ENCODE peak calls at places on chromosomes 13 and 19, in eight cellular contexts. O is AG09309; J is stimulated activated CD8-positive, alpha-beta memory T cell treated with anti-CD3 and anti-CD28 coated beads, Interleukin-15, amount 100 ng/mL, for 1 hour; E is pons; K is NCI-H526 treated with DMSO at 0.1 percent for 48 hours; I is progenitor cell of endocrine pancreas; Z is stimulated activated naive B cell treated with anti-CD40 and anti-IgM and Interleukin-4, amounts not matched to agents 10 μg/mL and 1 μg/mL and 100 μg/mL, for 72 hours; H is astrocyte of the spinal cord. D is an unnamed sample.
A peak's percentile ranks its signal among the peaks of the same experiment; 100 is the strongest.

GRCh38 chr13:99431927-99432636 is 69.2 kb upstream of the TM9SF2 start:
- DNase-seq in O (no peak), J (no peak), E (no peak), K (no peak), I (no peak), Z (peak; percentile 78), H (no peak), D (no peak)

GRCh38 chr19:50817941-50818858 is 5.4 kb downstream of the KLK1 start:
- DNase-seq in O (no peak), J (no peak), E (no peak), K (no peak), I (peak; percentile 49), Z (peak; percentile 66), H (no peak), D (no peak)

GRCh38 chr19:58356236-58356970 is 3.1 kb upstream of the A1BG start:
- DNase-seq in O (no peak), J (no peak), E (no peak), K (no peak), I (no peak), Z (no peak), H (no peak), D (no peak)

GRCh38 chr13:77827350-77827749 is 91.3 kb downstream of the EDNRB start:
- DNase-seq in O (no peak), J (no peak), E (no peak), K (no peak), I (no peak), Z (no peak), H (no peak), D (no peak)

GRCh38 chr13:40059540-40060232 is 404.2 kb downstream of the COG6 start:
- DNase-seq in O (no peak), J (no peak), E (no peak), K (no peak), I (no peak), Z (no peak), H (no peak), D (no peak)

GRCh38 chr13:32415019-32415418 is 12.9 kb downstream of the N4BP2L1 start:
- DNase-seq in O (no peak), J (no peak), E (no peak), K (peak; percentile 9), I (no peak), Z (no peak), H (no peak), D (no peak)

GRCh38 chr13:114066956-114067355 is 65.5 kb downstream of the RASA3 start:
- DNase-seq in O (no peak), J (no peak), E (no peak), K (no peak), I (no peak), Z (no peak), H (no peak), D (no peak)

GRCh38 chr13:37647038-37647650 is 48.6 kb upstream of the POSTN start:
- DNase-seq in O (no peak), J (no peak), E (no peak), K (no peak), I (no peak), Z (no peak), H (no peak), D (no peak)

GRCh38 chr19:6103217-6103644 is 7.1 kb downstream of the RFX2 start:
- DNase-seq in O (peak; percentile 95), J (no peak), E (no peak), K (no peak), I (no peak), Z (no peak), H (peak; percentile 88), D (peak; percentile 56)

GRCh38 chr19:45306522-45307027 is 16.1 kb downstream of the CKM start:
- DNase-seq in O (no peak), J (no peak), E (no peak), K (peak; percentile 16), I (no peak), Z (no peak), H (no peak), D (no peak)

GRCh38 chr19:51158474-51159129 is 16.5 kb downstream of the SIGLEC7 start:
- DNase-seq in O (no peak), J (peak; percentile 65), E (no peak), K (peak; percentile 18), I (peak; percentile 36), Z (peak; percentile 33), H (no peak), D (no peak)

GRCh38 chr13:112905990-112906641 is 62.9 kb upstream of the MCF2L start:
- DNase-seq in O (no peak), J (no peak), E (no peak), K (no peak), I (no peak), Z (no peak), H (no peak), D (no peak)

GRCh38 chr19:52198678-52199077 is 8.8 kb downstream of the PPP2R1A start:
- DNase-seq in O (no peak), J (no peak), E (no peak), K (no peak), I (no peak), Z (no peak), H (no peak), D (no peak)

GRCh38 chr13:42997381-42997780 is 5.3 kb upstream of the EPSTI1 start:
- DNase-seq in O (no peak), J (no peak), E (no peak), K (no peak), I (no peak), Z (peak; percentile 16), H (peak; percentile 28), D (no peak)

GRCh38 chr13:36817996-36818395 is 1.0 kb upstream of the RFXAP start:
- DNase-seq in O (no peak), J (no peak), E (no peak), K (no peak), I (no peak), Z (no peak), H (no peak), D (no peak)

GRCh38 chr13:41054212-41054877 is 7.0 kb upstream of the WBP4 start:
- DNase-seq in O (peak; percentile 67), J (peak; percentile 8), E (peak; percentile 73), K (peak; percentile 70), I (no peak), Z (no peak), H (peak; percentile 61), D (no peak)

GRCh38 chr13:48739346-48740037 is 85.8 kb downstream of the CYSLTR2 start:
- DNase-seq in O (no peak), J (no peak), E (no peak), K (no peak), I (no peak), Z (no peak), H (no peak), D (no peak)

GRCh38 chr13:23146811-23147245 is 34.0 kb upstream of the SGCG start:
- DNase-seq in O (no peak), J (no peak), E (peak; percentile 20), K (no peak), I (no peak), Z (no peak), H (no peak), D (peak; percentile 8)

GRCh38 chr19:43511324-43511723 is 6.8 kb upstream of the PHLDB3 start:
- DNase-seq in O (no peak), J (no peak), E (no peak), K (no peak), I (no peak), Z (no peak), H (no peak), D (no peak)

GRCh38 chr13:33228645-33229445 is 56.7 kb downstream of the STARD13 start:
- DNase-seq in O (no peak), J (no peak), E (peak; percentile 86), K (peak; percentile 38), I (no peak), Z (no peak), H (peak; percentile 85), D (no peak)

GRCh38 chr13:49265822-49266221 is 18.1 kb downstream of the CDADC1 start:
- DNase-seq in O (no peak), J (no peak), E (no peak), K (no peak), I (no peak), Z (no peak), H (peak; percentile 78), D (peak; percentile 10)

GRCh38 chr19:3975144-3975543 is 4.2 kb upstream of the DAPK3 start:
- DNase-seq in O (no peak), J (no peak), E (no peak), K (no peak), I (no peak), Z (no peak), H (no peak), D (no peak)

GRCh38 chr19:18446811-18447359 is 9.0 kb upstream of the ISYNA1 start:
- DNase-seq in O (no peak), J (no peak), E (no peak), K (no peak), I (no peak), Z (no peak), H (no peak), D (no peak)

GRCh38 chr13:72025836-72026235 is 158.8 kb upstream of the DACH1 start:
- DNase-seq in O (no peak), J (no peak), E (no peak), K (no peak), I (no peak), Z (no peak), H (peak; percentile 13), D (no peak)

GRCh38 chr13:80342541-80343371 is 1.8 kb upstream of the SPRY2 start:
- DNase-seq in O (no peak), J (peak; percentile 32), E (peak; percentile 89), K (peak; percentile 90), I (peak; percentile 91), Z (peak; percentile 69), H (peak; percentile 81), D (no peak)

GRCh38 chr13:46982856-46983582 is 86.2 kb upstream of the HTR2A start:
- DNase-seq in O (no peak), J (no peak), E (peak; percentile 64), K (no peak), I (no peak), Z (peak; percentile 88), H (no peak), D (no peak)

GRCh38 chr13:103948477-103948876 is 882.3 kb upstream of the SLC10A2 start:
- DNase-seq in O (no peak), J (no peak), E (no peak), K (no peak), I (no peak), Z (no peak), H (no peak), D (no peak)

GRCh38 chr13:58324130-58324529 is 692.6 kb downstream of the PCDH17 start:
- DNase-seq in O (no peak), J (no peak), E (no peak), K (no peak), I (no peak), Z (no peak), H (no peak), D (no peak)

D was measured in AG04450.